ENCODE peak calls at places on chromosomes 16 and 17, in seven cellular contexts. U is HFFc6, M is bronchial epithelial cell, X is fibroblast of lung, I is NB4, G is stomach, C is fibroblast of mammary gland. F is an unnamed sample.
A peak's percentile ranks its signal among the peaks of the same experiment; 100 is the strongest.

GRCh38 chr17:49361902-49362722 is at the start of gene ZNF652:
- DNase-seq in U (peak; percentile 72), M (peak; percentile 79), X (peak; percentile 75), I (peak; percentile 87), G (peak; percentile 97), C (peak; percentile 72), F (peak; percentile 97)

GRCh38 chr17:57678393-57678792 is 66.7 kb downstream of the CCDC182 start:
- DNase-seq in U (no peak), M (no peak), X (no peak), I (no peak), G (no peak), C (no peak), F (no peak)

GRCh38 chr16:54288592-54289241 is 2.1 kb upstream of the IRX3 start:
- DNase-seq in U (no peak), M (no peak), X (no peak), I (no peak), G (no peak), C (no peak), F (no peak)

GRCh38 chr16:84966150-84966447 is 45.2 kb downstream of the ZDHHC7 start:
- DNase-seq in U (no peak), M (no peak), X (no peak), I (no peak), G (no peak), C (no peak), F (no peak)

GRCh38 chr17:38345743-38346142 is 2.0 kb upstream of the GPR179 start:
- DNase-seq in U (no peak), M (no peak), X (no peak), I (no peak), G (no peak), C (no peak), F (no peak)

GRCh38 chr17:77096570-77097214 is 44.1 kb upstream of the SEC14L1 start:
- DNase-seq in U (peak; percentile 52), M (peak; percentile 47), X (peak; percentile 74), I (peak; percentile 48), G (peak; percentile 60), C (peak; percentile 72), F (no peak)

GRCh38 chr16:24046442-24046841 is 209.7 kb upstream of the CACNG3 start:
- DNase-seq in U (no peak), M (no peak), X (no peak), I (no peak), G (no peak), C (no peak), F (no peak)

GRCh38 chr17:64202683-64203430 is 60.2 kb downstream of the TEX2 start:
- DNase-seq in U (peak; percentile 81), M (peak; percentile 64), X (no peak), I (no peak), G (no peak), C (peak; percentile 68), F (no peak)

GRCh38 chr17:70314096-70314495 is 144.8 kb downstream of the KCNJ2 start:
- DNase-seq in U (no peak), M (no peak), X (peak; percentile 44), I (no peak), G (no peak), C (peak; percentile 27), F (no peak)

GRCh38 chr16:27254262-27254811 is 14.2 kb downstream of the NSMCE1 start:
- DNase-seq in U (no peak), M (no peak), X (no peak), I (no peak), G (no peak), C (no peak), F (no peak)

GRCh38 chr17:77356109-77356689 is 215.4 kb downstream of the SEC14L1 start:
- DNase-seq in U (no peak), M (peak; percentile 35), X (no peak), I (no peak), G (peak; percentile 24), C (no peak), F (no peak)

GRCh38 chr17:48037036-48037881 is at the start of gene COPZ2:
- DNase-seq in U (peak; percentile 62), M (no peak), X (peak; percentile 51), I (no peak), G (peak; percentile 60), C (peak; percentile 57), F (peak; percentile 87)

GRCh38 chr16:67949645-67950044 is 5.7 kb upstream of the LCAT start:
- DNase-seq in U (no peak), M (no peak), X (no peak), I (no peak), G (no peak), C (no peak), F (peak; percentile 71)

GRCh38 chr16:17828012-17828411 is 357.3 kb upstream of the XYLT1 start:
- DNase-seq in U (peak; percentile 84), M (no peak), X (peak; percentile 79), I (peak; percentile 2), G (no peak), C (peak; percentile 97), F (no peak)

GRCh38 chr16:19071811-19072777 is 4.7 kb downstream of the COQ7 start:
- DNase-seq in U (peak; percentile 44), M (peak; percentile 57), X (peak; percentile 61), I (peak; percentile 62), G (peak; percentile 70), C (peak; percentile 58), F (peak; percentile 45)
- TF ChIP-seq CTCF in U (peak; percentile 85), M (peak; percentile 82), X (peak; percentile 80), I (peak; percentile 60), G (no peak), C (peak; percentile 83), F (peak; percentile 48)

DNA sequence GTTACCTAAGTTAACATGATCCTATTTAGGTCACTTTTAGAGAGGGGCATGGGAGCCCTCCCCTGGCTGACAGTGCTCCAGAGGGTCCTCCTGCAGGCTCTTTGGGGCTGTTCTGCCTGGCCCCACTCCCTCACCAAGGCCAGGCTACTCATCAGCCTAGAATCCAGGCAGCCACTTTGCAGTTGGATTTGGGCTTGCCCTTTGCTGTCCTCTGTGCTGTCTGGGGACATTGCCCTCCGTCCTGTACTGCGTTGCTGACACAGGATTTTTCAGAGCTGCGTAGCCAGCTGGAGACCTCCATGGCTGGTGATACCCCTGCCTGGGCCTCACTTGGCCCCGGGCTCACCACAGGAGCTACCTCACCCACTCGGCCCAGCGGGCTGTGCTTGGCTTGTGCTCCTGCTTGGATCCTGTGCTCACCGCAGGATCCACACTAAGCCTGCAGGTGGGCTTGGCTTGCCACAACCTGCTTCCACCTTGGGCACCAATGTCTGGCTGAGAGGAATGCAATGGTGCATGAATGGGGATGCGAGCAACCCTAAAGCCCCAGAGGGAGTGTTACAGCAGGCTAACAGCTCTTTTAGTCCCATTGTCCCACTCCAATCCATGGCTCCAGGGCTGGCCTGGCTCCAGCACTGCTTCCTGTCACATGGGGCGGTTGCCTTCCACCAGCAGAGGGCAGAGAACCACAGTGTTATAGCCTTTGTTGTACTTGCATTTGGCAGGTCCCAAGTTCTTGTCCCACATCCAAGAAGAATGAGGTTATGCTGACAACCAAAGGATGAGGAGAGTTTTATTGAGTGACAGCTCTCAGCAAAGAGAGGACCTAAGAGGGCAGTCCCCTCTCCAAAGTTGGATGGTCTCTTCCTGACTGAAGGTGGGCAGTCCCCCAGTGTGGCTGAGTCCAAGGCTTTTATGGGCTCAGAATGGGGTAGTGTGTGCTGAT is 21.5 kb downstream of the CCL4 start:
- DNase-seq in U (no peak), M (no peak), X (no peak), I (peak; percentile 62), G (no peak), C (peak; percentile 8), F (no peak)
- TF ChIP-seq CTCF in U (no peak), M (no peak), X (no peak), I (peak; percentile 33), G (no peak), C (no peak), F (no peak)

DNA sequence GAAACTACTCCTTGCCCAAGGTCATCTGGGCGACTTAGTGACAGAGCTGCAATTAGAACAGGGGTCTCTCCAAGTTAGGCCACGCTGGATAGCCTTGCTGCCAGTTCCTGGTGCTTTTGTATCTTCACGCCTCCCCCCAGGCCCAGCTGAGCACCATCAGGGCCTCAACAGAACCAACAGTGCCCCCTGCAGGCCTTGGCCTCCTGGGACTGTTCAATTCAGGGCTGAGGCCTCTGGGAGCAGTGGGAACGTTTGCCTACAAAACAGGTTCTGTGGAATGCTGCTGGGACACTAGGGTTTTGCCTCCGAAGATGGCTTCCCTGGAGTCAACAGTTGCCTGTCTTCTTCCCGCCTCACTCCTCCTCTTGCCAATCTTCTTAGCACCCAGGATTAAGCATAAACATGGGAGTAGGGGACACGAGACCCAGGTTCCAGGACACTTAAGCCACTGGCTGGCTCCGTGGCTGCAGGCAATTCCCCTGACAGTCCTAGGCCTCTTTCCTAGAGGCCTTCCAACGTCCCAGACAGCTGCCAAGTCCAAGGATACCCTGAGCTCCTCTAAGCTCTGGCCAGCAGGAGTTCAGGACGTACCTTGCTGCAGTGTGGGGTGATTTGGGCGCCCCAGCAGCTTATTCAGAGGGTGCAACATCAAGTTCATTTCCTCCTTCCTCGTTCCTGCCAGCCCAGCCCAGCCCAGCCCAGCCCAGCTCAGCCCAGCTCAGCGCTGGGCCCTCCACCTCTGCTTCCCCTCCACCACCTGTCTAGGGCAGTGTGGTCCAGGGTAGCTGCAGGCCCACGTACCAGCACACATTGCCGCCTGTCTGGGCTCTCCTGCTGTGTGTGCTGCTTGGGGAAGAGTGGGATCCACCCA is 246.6 kb upstream of the RPL38 start:
- DNase-seq in U (no peak), M (peak; percentile 17), X (peak; percentile 28), I (peak; percentile 68), G (peak; percentile 59), C (peak; percentile 51), F (no peak)
- TF ChIP-seq CTCF in U (peak; percentile 12), M (peak; percentile 41), X (peak; percentile 58), I (peak; percentile 48), G (no peak), C (peak; percentile 68), F (peak; percentile 45)

GRCh38 chr16:2507052-2507678 is 6.6 kb upstream of the ATP6V0C start:
- DNase-seq in U (no peak), M (no peak), X (no peak), I (no peak), G (no peak), C (no peak), F (peak; percentile 82)
- TF ChIP-seq CTCF in U (no peak), M (peak; percentile 5), X (no peak), I (no peak), G (no peak), C (no peak), F (no peak)

DNA sequence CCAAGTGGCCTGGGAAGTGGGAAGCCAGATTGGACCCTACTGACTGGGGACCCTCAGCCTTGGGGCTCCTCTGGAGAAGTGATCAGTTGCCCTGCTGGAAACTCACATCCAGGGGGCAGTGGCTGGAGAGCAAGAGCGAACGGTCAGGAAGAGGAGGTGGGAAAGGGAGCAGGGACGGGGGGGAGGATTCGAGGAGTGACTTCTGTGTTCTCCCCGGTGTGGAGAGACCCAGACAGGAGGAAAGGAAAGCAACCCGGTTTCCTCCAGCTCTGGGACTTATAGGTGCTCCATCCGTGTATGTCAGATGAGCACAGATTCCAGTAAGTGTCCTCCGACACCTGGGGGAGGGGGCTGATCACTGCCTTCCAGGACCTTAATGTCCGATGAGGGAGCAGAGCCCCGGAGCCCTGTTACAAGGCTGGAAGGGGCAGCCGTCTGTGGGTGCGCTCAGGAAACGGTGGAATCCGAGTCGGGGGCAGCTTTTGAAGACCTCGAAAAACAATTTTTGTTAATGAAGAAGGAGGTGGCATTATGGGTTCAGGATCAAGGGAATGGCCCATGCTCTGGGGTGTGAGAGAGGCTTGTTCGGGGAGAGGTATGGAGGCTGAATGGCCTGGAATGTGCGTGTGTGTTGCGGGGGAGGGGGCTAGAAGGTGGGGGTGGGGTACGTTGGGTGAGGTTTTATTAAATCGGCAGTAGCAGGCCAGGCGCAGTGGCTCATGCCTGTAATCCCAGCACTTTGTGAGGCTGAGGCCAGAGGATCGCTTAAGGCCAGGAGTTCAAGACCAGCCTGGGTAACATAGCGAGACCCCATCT is 34.8 kb upstream of the NDRG4 start:
- DNase-seq in U (no peak), M (no peak), X (no peak), I (no peak), G (no peak), C (no peak), F (no peak)
- TF ChIP-seq CTCF in U (peak; percentile 21), M (peak; percentile 1), X (no peak), I (no peak), G (no peak), C (no peak), F (no peak)

F was measured in left lung.